ENCODE peak calls at places on chromosome 11, in seven cellular contexts. J, R, X, U, D, Q and M are unnamed samples.
A peak's percentile ranks its signal among the peaks of the same experiment; 100 is the strongest.

GRCh38 chr11:27234043-27234668 is 128.9 kb downstream of the CCDC34 start:
- DNase-seq in J (no peak), R (peak; percentile 69), X (no peak), U (peak; percentile 97), D (no peak), Q (peak; percentile 61), M (no peak)

GRCh38 chr11:134118016-134118415 is 49.1 kb downstream of the JAM3 start:
- DNase-seq in J (no peak), R (no peak), X (no peak), U (no peak), D (no peak), Q (no peak), M (no peak)

GRCh38 chr11:2674681-2675131 is 25.1 kb downstream of the KCNQ1OT1 start:
- DNase-seq in J (peak; percentile 46), R (no peak), X (no peak), U (no peak), D (peak; percentile 46), Q (no peak), M (no peak)

GRCh38 chr11:102807921-102808320 is 10.0 kb upstream of the MMP1 start:
- DNase-seq in J (no peak), R (no peak), X (no peak), U (peak; percentile 9), D (no peak), Q (no peak), M (no peak)

GRCh38 chr11:109023029-109023428 is 358.2 kb downstream of the DDX10 start:
- DNase-seq in J (no peak), R (no peak), X (no peak), U (no peak), D (no peak), Q (no peak), M (no peak)

GRCh38 chr11:61139391-61139790 is 21.8 kb downstream of the VPS37C start:
- DNase-seq in J (no peak), R (no peak), X (no peak), U (no peak), D (no peak), Q (no peak), M (peak; percentile 24)

GRCh38 chr11:64245797-64246623 is 733 bp downstream of the PPP1R14B start:
- DNase-seq in J (peak; percentile 73), R (peak; percentile 77), X (peak; percentile 65), U (peak; percentile 92), D (peak; percentile 93), Q (peak; percentile 50), M (peak; percentile 78)

GRCh38 chr11:106389096-106389495 is 311.6 kb downstream of the AASDHPPT start:
- DNase-seq in J (no peak), R (no peak), X (no peak), U (peak; percentile 71), D (no peak), Q (no peak), M (no peak)

GRCh38 chr11:86740628-86741488 is 59.5 kb upstream of the PRSS23 start:
- DNase-seq in J (peak; percentile 43), R (peak; percentile 31), X (peak; percentile 62), U (peak; percentile 95), D (peak; percentile 86), Q (peak; percentile 88), M (no peak)

GRCh38 chr11:10139656-10140055 is 154.4 kb downstream of the SBF2 start:
- DNase-seq in J (no peak), R (no peak), X (no peak), U (peak; percentile 79), D (no peak), Q (no peak), M (no peak)

GRCh38 chr11:101441747-101442146 is 142.1 kb downstream of the TRPC6 start:
- DNase-seq in J (no peak), R (no peak), X (peak; percentile 52), U (peak; percentile 50), D (peak; percentile 82), Q (no peak), M (no peak)

GRCh38 chr11:131591051-131591461 is 220.6 kb downstream of the NTM start:
- DNase-seq in J (no peak), R (no peak), X (no peak), U (no peak), D (no peak), Q (no peak), M (no peak)

GRCh38 chr11:69912161-69912910 is 93.1 kb upstream of the FGF3 start:
- DNase-seq in J (no peak), R (no peak), X (no peak), U (no peak), D (peak; percentile 66), Q (no peak), M (peak; percentile 19)

GRCh38 chr11:94473177-94473799 is 20.4 kb downstream of the MRE11 start:
- DNase-seq in J (no peak), R (no peak), X (no peak), U (peak; percentile 11), D (no peak), Q (no peak), M (no peak)

GRCh38 chr11:65887723-65888162 is 528 bp downstream of the FIBP start:
- DNase-seq in J (no peak), R (no peak), X (no peak), U (no peak), D (no peak), Q (no peak), M (peak; percentile 72)

GRCh38 chr11:575324-575995 is 810 bp upstream of the PHRF1 start:
- DNase-seq in J (no peak), R (peak; percentile 82), X (peak; percentile 72), U (no peak), D (no peak), Q (no peak), M (no peak)

GRCh38 chr11:75508051-75508561 is 17.6 kb downstream of the GDPD5 start:
- DNase-seq in J (no peak), R (no peak), X (no peak), U (no peak), D (no peak), Q (no peak), M (no peak)

GRCh38 chr11:62439785-62440602 is 21.2 kb downstream of the SCGB1A1 start:
- DNase-seq in J (peak; percentile 58), R (no peak), X (no peak), U (no peak), D (peak; percentile 86), Q (no peak), M (no peak)

GRCh38 chr11:63165710-63166310 is 21.8 kb upstream of the SLC22A24 start:
- DNase-seq in J (no peak), R (no peak), X (no peak), U (peak; percentile 20), D (no peak), Q (no peak), M (no peak)

GRCh38 chr11:27820249-27820648 is 120.0 kb upstream of the BDNF start:
- DNase-seq in J (no peak), R (no peak), X (no peak), U (no peak), D (no peak), Q (peak; percentile 4), M (no peak)

GRCh38 chr11:129278586-129279319 is 86.6 kb upstream of the ARHGAP32 start:
- DNase-seq in J (peak; percentile 54), R (no peak), X (no peak), U (no peak), D (no peak), Q (no peak), M (peak; percentile 47)

GRCh38 chr11:128232588-128232987 is 354.8 kb downstream of the ETS1 start:
- DNase-seq in J (no peak), R (no peak), X (no peak), U (no peak), D (no peak), Q (no peak), M (no peak)

GRCh38 chr11:39078465-39078864 is 2381.0 kb downstream of the LRRC4C start:
- DNase-seq in J (no peak), R (no peak), X (no peak), U (no peak), D (no peak), Q (no peak), M (no peak)

GRCh38 chr11:3700910-3701309 is 29.7 kb upstream of the CHRNA10 start:
- DNase-seq in J (no peak), R (no peak), X (no peak), U (no peak), D (no peak), Q (no peak), M (no peak)

GRCh38 chr11:59802639-59803176 is 7.9 kb downstream of the MRPL16 start:
- DNase-seq in J (no peak), R (peak; percentile 60), X (no peak), U (peak; percentile 58), D (no peak), Q (no peak), M (no peak)

GRCh38 chr11:79314906-79315689 is 125.7 kb downstream of the TENM4 start:
- DNase-seq in J (no peak), R (no peak), X (no peak), U (peak; percentile 2), D (no peak), Q (no peak), M (no peak)

GRCh38 chr11:8810331-8811301 is 100.4 kb upstream of the AKIP1 start:
- DNase-seq in J (peak; percentile 87), R (peak; percentile 85), X (peak; percentile 74), U (peak; percentile 71), D (peak; percentile 91), Q (peak; percentile 61), M (peak; percentile 78)

GRCh38 chr11:16831281-16832192 is 93.1 kb downstream of the C11orf58 start:
- DNase-seq in J (no peak), R (no peak), X (no peak), U (peak; percentile 18), D (no peak), Q (no peak), M (no peak)

GRCh38 chr11:3044004-3044403 is 13.2 kb downstream of the CARS1 start:
- DNase-seq in J (no peak), R (no peak), X (no peak), U (no peak), D (peak; percentile 83), Q (no peak), M (no peak)

GRCh38 chr11:110989734-110990133 is 255.8 kb upstream of the POU2AF2 start:
- DNase-seq in J (no peak), R (no peak), X (no peak), U (no peak), D (no peak), Q (peak; percentile 80), M (no peak)

GRCh38 chr11:45213316-45213665 is 66.9 kb downstream of the PRDM11 start:
- DNase-seq in J (no peak), R (no peak), X (no peak), U (no peak), D (no peak), Q (no peak), M (no peak)
- H3K27ac ChIP-seq in J (no peak overlapping the region), R (no peak overlapping the region), X (no peak overlapping the region), U (no peak overlapping the region), D (no peak overlapping the region), Q (no peak overlapping the region), M (no peak overlapping the region)

GRCh38 chr11:119763071-119763715 is 34.2 kb upstream of the NECTIN1 start:
- DNase-seq in J (no peak), R (no peak), X (no peak), U (no peak), D (no peak), Q (no peak), M (peak; percentile 20)
- H3K4me3 ChIP-seq in J (no peak overlapping the region), R (no peak overlapping the region), X (no peak overlapping the region), U (no peak overlapping the region), D (no peak overlapping the region), Q (no peak overlapping the region), M (no peak overlapping the region)

GRCh38 chr11:113014262-113014661 is 53.0 kb downstream of the NCAM1 start:
- DNase-seq in J (no peak), R (no peak), X (no peak), U (no peak), D (no peak), Q (no peak), M (no peak)
- TF ChIP-seq CTCF in J (no peak), R (no peak), X (no peak), U (peak; percentile 19), D (no peak), Q (no peak), M (no peak)

GRCh38 chr11:118374729-118375128 is 15.3 kb downstream of the UBE4A start:
- DNase-seq in J (no peak), R (no peak), X (no peak), U (no peak), D (no peak), Q (no peak), M (no peak)
- H3K27ac ChIP-seq in J (no peak overlapping the region), R (no peak overlapping the region), X (no peak overlapping the region), U (no peak overlapping the region), D (no peak overlapping the region), Q (no peak overlapping the region), M (no peak overlapping the region)